ENCODE peak calls at places on chromosomes 3 and 15, in four cellular contexts. P is K562, Q is GM12878, T is HepG2. D is an unnamed sample.

GRCh38 chr3:9192238-9192637 is 57.2 kb downstream of the SRGAP3 start:
- DNase-seq in Q (no peak), P (no peak), T (peak), D (no peak)

GRCh38 chr3:45100998-45101407 is 45.2 kb downstream of the CDCP1 start:
- DNase-seq in Q (no peak), P (peak), T (no peak), D (no peak)

GRCh38 chr3:189701934-189702693 is 70.9 kb downstream of the TP63 start:
- DNase-seq in Q (no peak), P (no peak), T (no peak), D (no peak)

GRCh38 chr3:42960781-42961180 is 18.3 kb upstream of the GASK1A start:
- DNase-seq in Q (no peak), P (no peak), T (no peak), D (no peak)

GRCh38 chr3:151837057-151837456 is 23.1 kb downstream of the AADAC start:
- DNase-seq in Q (no peak), P (peak), T (no peak), D (peak)

GRCh38 chr3:43872901-43873300 is 182.2 kb downstream of the ABHD5 start:
- DNase-seq in Q (no peak), P (no peak), T (no peak), D (no peak)

GRCh38 chr3:63912768-63913588 is 795 bp upstream of the SCAANT1 start:
- DNase-seq in T (peak), Q (no peak), P (peak), D (peak)

GRCh38 chr3:170440346-170440745 is 21.7 kb downstream of the CLDN11 start:
- DNase-seq in T (no peak), Q (no peak), P (no peak), D (no peak)

GRCh38 chr15:40065166-40065565 is 26.2 kb upstream of the SRP14 start:
- DNase-seq in P (no peak), T (no peak), Q (no peak), D (no peak)

GRCh38 chr3:18420584-18420983 is 4.6 kb downstream of the SATB1 start:
- DNase-seq in P (no peak), T (no peak), Q (no peak), D (no peak)

GRCh38 chr3:81443948-81444347 is 317.5 kb downstream of the GBE1 start:
- DNase-seq in T (no peak), P (no peak), Q (no peak), D (no peak)

GRCh38 chr15:50181206-50181982 is 602 bp upstream of the SLC27A2 start:
- DNase-seq in P (no peak), Q (no peak), T (no peak), D (no peak)

GRCh38 chr3:170614214-170614966 is 28.5 kb upstream of the SLC7A14 start:
- DNase-seq in Q (no peak), P (no peak), T (no peak), D (no peak)

GRCh38 chr15:58332676-58333400 is 99.0 kb upstream of the LIPC start:
- DNase-seq in P (peak), Q (no peak), T (peak), D (no peak)

GRCh38 chr3:102980379-102980726 is 545.5 kb downstream of the ZPLD1 start:
- DNase-seq in T (no peak), Q (no peak), P (no peak), D (no peak)

GRCh38 chr3:151259664-151260063 is 18.7 kb downstream of the P2RY14 start:
- DNase-seq in Q (no peak), P (no peak), T (no peak), D (no peak)

GRCh38 chr3:43363621-43364266 is 77.4 kb downstream of the SNRK start:
- DNase-seq in T (no peak), P (no peak), Q (no peak), D (no peak)

GRCh38 chr15:56052389-56053045 is 59.1 kb upstream of the NEDD4 start:
- DNase-seq in Q (no peak), T (peak), P (peak), D (peak)

GRCh38 chr15:23038741-23039150 is 623 bp downstream of the TUBGCP5 start:
- DNase-seq in Q (no peak), P (peak), T (peak), D (peak)

GRCh38 chr3:175338775-175339535 is 479.8 kb downstream of the NAALADL2 start:
- DNase-seq in Q (no peak), P (no peak), T (no peak), D (no peak)

GRCh38 chr3:46348811-46349482 is 5.0 kb upstream of the CCR2 start:
- DNase-seq in P (no peak), T (no peak), Q (no peak), D (no peak)

GRCh38 chr15:52789601-52790165 is 453 bp downstream of the ONECUT1 start:
- DNase-seq in Q (no peak), P (no peak), T (no peak), D (peak)

GRCh38 chr3:150635526-150635925 is 32.4 kb downstream of the SELENOT start:
- DNase-seq in T (no peak), P (peak), Q (peak), D (no peak)

GRCh38 chr3:30915782-30916181 is 21.3 kb upstream of the GADL1 start:
- DNase-seq in T (no peak), Q (no peak), P (no peak), D (no peak)

GRCh38 chr3:48553886-48554845 is 2.4 kb downstream of the PFKFB4 start:
- DNase-seq in P (no peak), Q (no peak), T (no peak), D (no peak)

GRCh38 chr3:47042231-47042791 is 62.8 kb downstream of the NBEAL2 start:
- DNase-seq in Q (no peak), T (no peak), P (peak), D (no peak)

GRCh38 chr3:33962383-33962782 is 164.0 kb downstream of the PDCD6IP start:
- DNase-seq in T (no peak), P (no peak), Q (no peak), D (no peak)

GRCh38 chr3:144275005-144275404 is 303.4 kb downstream of the DIPK2A start:
- DNase-seq in T (no peak), P (no peak), Q (no peak), D (no peak)

GRCh38 chr3:171950373-171950772 is 89.0 kb upstream of the FNDC3B start:
- DNase-seq in T (peak), Q (no peak), P (no peak), D (peak)

GRCh38 chr15:98442379-98442833 is 205.9 kb upstream of the IGF1R start:
- DNase-seq in T (peak), P (peak), Q (no peak), D (peak)

GRCh38 chr15:67042490-67043181 is 22.8 kb upstream of the SMAD3 start:
- DNase-seq in Q (no peak), T (no peak), P (no peak), D (no peak)

DNA sequence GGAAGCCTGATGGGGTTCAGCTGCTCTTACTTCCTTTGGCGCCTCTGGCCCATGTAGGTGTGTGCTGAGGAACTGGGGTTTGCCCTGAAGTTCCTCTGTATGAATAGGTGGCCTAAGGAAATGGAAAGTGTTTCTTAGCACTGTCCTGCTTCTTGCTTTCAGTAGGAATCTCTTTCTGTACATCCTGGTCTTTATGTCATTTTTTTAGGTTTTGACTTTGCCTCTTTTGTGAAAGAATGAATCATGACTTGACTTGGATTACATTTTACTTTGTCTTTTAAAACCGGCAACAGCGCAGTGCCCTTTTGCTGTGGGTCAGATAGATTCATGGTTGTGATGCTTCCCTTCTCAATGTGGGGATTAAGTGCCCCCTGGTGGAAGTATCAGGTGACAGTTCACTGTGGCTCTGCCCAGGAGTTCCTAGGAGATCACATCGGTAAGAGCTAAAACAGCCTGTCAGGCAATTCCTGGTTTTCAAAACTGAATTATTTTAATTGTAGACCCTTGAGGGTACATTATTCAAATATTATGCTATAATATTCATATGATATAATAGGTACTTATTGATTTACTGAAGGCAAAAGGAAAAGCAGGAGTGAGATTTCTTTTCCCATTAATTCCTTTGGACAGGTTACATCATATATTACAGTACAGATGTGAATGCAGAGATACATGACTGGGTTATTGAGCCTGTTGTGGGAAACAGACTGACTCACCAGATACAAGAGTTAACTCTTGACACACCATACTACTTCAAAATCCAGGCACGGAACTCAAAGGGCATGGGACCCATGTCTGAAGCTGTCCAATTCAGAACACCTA is 95.4 kb downstream of the HCN4 start:
- DNase-seq in P (peak), Q (no peak), T (peak), D (peak)
- TF ChIP-seq TARDBP in P (no peak), Q (no peak), T (no peak), D (no peak)

GRCh38 chr3:139982404-139982803 is 47.4 kb downstream of the CLSTN2 start:
- DNase-seq in T (no peak), P (no peak), Q (no peak), D (peak)
- TF ChIP-seq FOXM1 in T (no peak), P (no peak), Q (no peak), D (no peak)

GRCh38 chr3:177364236-177364635 is 167.0 kb upstream of the TBL1XR1 start:
- DNase-seq in Q (no peak), P (no peak), T (no peak), D (no peak)
- TF ChIP-seq FOXK2 in Q (no peak), P (no peak), T (no peak), D (no peak)

GRCh38 chr15:89096664-89097063 is 8.4 kb downstream of the ABHD2 start:
- DNase-seq in T (no peak), Q (no peak), P (no peak), D (no peak)
- TF ChIP-seq TARDBP in T (no peak), Q (no peak), P (no peak), D (no peak)

D was measured in HEK293T.